ENCODE peak calls at places on chromosomes 2 and 18, in six cellular contexts. B is T-helper 22 cell; Q is Daoy; L is activated CD4-positive, alpha-beta T cell treated with anti-CD3 and anti-CD28 coated beads for 48 hours; K is NCI-H2081; N is renal cortical epithelial cell. I is an unnamed sample.
A peak's percentile ranks its signal among the peaks of the same experiment; 100 is the strongest.

GRCh38 chr2:206202446-206202845 is 42.8 kb downstream of the EEF1B2 start:
- DNase-seq in B (no peak), Q (no peak), L (no peak), K (no peak), N (no peak), I (no peak)

GRCh38 chr2:205683991-205684390 is 1.7 kb downstream of the NRP2 start:
- DNase-seq in B (no peak), Q (no peak), L (no peak), K (no peak), N (no peak), I (no peak)

GRCh38 chr2:159131267-159131790 is 155.2 kb downstream of the WDSUB1 start:
- DNase-seq in B (no peak), Q (no peak), L (no peak), K (no peak), N (no peak), I (no peak)

GRCh38 chr2:5845798-5846197 is 153.6 kb downstream of the SOX11 start:
- DNase-seq in B (no peak), Q (no peak), L (no peak), K (no peak), N (no peak), I (no peak)

GRCh38 chr2:109290887-109291675 is 162.1 kb downstream of the SH3RF3 start:
- DNase-seq in B (no peak), Q (peak; percentile 39), L (no peak), K (no peak), N (no peak), I (no peak)

GRCh38 chr18:41703744-41704530 is 251.1 kb upstream of the PIK3C3 start:
- DNase-seq in B (no peak), Q (no peak), L (no peak), K (no peak), N (peak; percentile 29), I (peak; percentile 11)

GRCh38 chr2:188664391-188664790 is 309.8 kb upstream of the COL3A1 start:
- DNase-seq in B (no peak), Q (no peak), L (no peak), K (no peak), N (no peak), I (no peak)

GRCh38 chr2:205903549-205904129 is 182.3 kb downstream of the INO80D start:
- DNase-seq in B (no peak), Q (peak; percentile 36), L (peak; percentile 17), K (no peak), N (peak; percentile 45), I (no peak)

GRCh38 chr18:28120811-28121210 is 56.1 kb downstream of the CDH2 start:
- DNase-seq in B (no peak), Q (no peak), L (no peak), K (no peak), N (peak; percentile 15), I (no peak)

GRCh38 chr2:64204006-64204632 is 59.9 kb upstream of the PELI1 start:
- DNase-seq in B (peak; percentile 33), Q (peak; percentile 73), L (peak; percentile 42), K (no peak), N (peak; percentile 91), I (no peak)

GRCh38 chr2:211401328-211401727 is 844.9 kb downstream of the CPS1 start:
- DNase-seq in B (no peak), Q (no peak), L (no peak), K (no peak), N (no peak), I (no peak)

GRCh38 chr2:112876257-112876970 is 34.6 kb upstream of the IL37 start:
- DNase-seq in B (no peak), Q (no peak), L (no peak), K (no peak), N (no peak), I (no peak)

GRCh38 chr18:72762505-72763122 is 105.2 kb downstream of the NETO1 start:
- DNase-seq in B (no peak), Q (peak; percentile 44), L (no peak), K (peak; percentile 65), N (peak; percentile 58), I (peak; percentile 16)

GRCh38 chr2:218806346-218806978 is 24.5 kb downstream of the CYP27A1 start:
- DNase-seq in B (no peak), Q (peak; percentile 96), L (no peak), K (no peak), N (peak; percentile 99), I (no peak)

GRCh38 chr2:31739156-31739555 is 158.4 kb upstream of the SRD5A2 start:
- DNase-seq in B (no peak), Q (no peak), L (no peak), K (no peak), N (peak; percentile 96), I (no peak)

GRCh38 chr2:146587291-146587713 is 1257.5 kb upstream of the ACVR2A start:
- DNase-seq in B (no peak), Q (no peak), L (no peak), K (no peak), N (no peak), I (no peak)

GRCh38 chr2:46984642-46985476 is 69.3 kb upstream of the MCFD2 start:
- DNase-seq in B (no peak), Q (peak; percentile 93), L (peak; percentile 78), K (no peak), N (peak; percentile 96), I (no peak)

GRCh38 chr2:206614825-206615224 is 27.5 kb upstream of the FAM237A start:
- DNase-seq in B (no peak), Q (peak; percentile 73), L (no peak), K (no peak), N (no peak), I (no peak)

GRCh38 chr2:160816916-160817315 is 323.3 kb upstream of the RBMS1 start:
- DNase-seq in B (no peak), Q (peak; percentile 20), L (no peak), K (peak; percentile 19), N (no peak), I (peak; percentile 53)

GRCh38 chr2:106095478-106096392 is 98.4 kb downstream of the UXS1 start:
- DNase-seq in B (peak; percentile 75), Q (no peak), L (peak; percentile 76), K (no peak), N (no peak), I (no peak)

GRCh38 chr18:21486905-21487437 is 113.5 kb downstream of the ESCO1 start:
- DNase-seq in B (no peak), Q (no peak), L (no peak), K (no peak), N (no peak), I (no peak)

GRCh38 chr2:73588177-73588576 is 54.0 kb downstream of the NAT8 start:
- DNase-seq in B (no peak), Q (no peak), L (no peak), K (peak; percentile 31), N (no peak), I (no peak)

GRCh38 chr2:47389692-47390091 is 13.3 kb upstream of the MSH2 start:
- DNase-seq in B (no peak), Q (no peak), L (no peak), K (no peak), N (no peak), I (no peak)

GRCh38 chr2:157361526-157361925 is 35.9 kb upstream of the ERMN start:
- DNase-seq in B (no peak), Q (no peak), L (no peak), K (no peak), N (no peak), I (no peak)

GRCh38 chr2:212124597-212124996 is 414.0 kb downstream of the ERBB4 start:
- DNase-seq in B (no peak), Q (no peak), L (no peak), K (no peak), N (no peak), I (no peak)

GRCh38 chr2:164657129-164657528 is 35.8 kb upstream of the GRB14 start:
- DNase-seq in B (no peak), Q (peak; percentile 70), L (no peak), K (no peak), N (peak; percentile 95), I (no peak)

GRCh38 chr2:99543247-99543646 is 53.4 kb upstream of the REV1 start:
- DNase-seq in B (no peak), Q (no peak), L (no peak), K (no peak), N (no peak), I (no peak)

GRCh38 chr2:88199912-88200682 is 30.0 kb downstream of the THNSL2 start:
- DNase-seq in B (no peak), Q (peak; percentile 64), L (peak; percentile 39), K (no peak), N (peak; percentile 19), I (no peak)

GRCh38 chr18:48824231-48824970 is 126.4 kb downstream of the SMAD7 start:
- DNase-seq in B (no peak), Q (no peak), L (no peak), K (no peak), N (no peak), I (no peak)

GRCh38 chr2:106839849-106840595 is 45.9 kb downstream of the ST6GAL2 start:
- DNase-seq in B (no peak), Q (peak; percentile 46), L (no peak), K (no peak), N (no peak), I (peak; percentile 61)

GRCh38 chr2:27737676-27738348 is 33.7 kb upstream of the MRPL33 start:
- DNase-seq in B (no peak), Q (peak; percentile 73), L (no peak), K (no peak), N (peak; percentile 93), I (no peak)

GRCh38 chr2:903223-903900 is 47.3 kb upstream of the SNTG2 start:
- DNase-seq in B (no peak), Q (no peak), L (no peak), K (peak; percentile 40), N (no peak), I (no peak)

GRCh38 chr18:55100817-55101457 is 141.7 kb upstream of the CCDC68 start:
- DNase-seq in B (no peak), Q (peak; percentile 8), L (no peak), K (no peak), N (peak; percentile 84), I (no peak)

GRCh38 chr2:99572798-99573197 is 83.0 kb upstream of the REV1 start:
- DNase-seq in B (no peak), Q (no peak), L (no peak), K (no peak), N (no peak), I (no peak)

GRCh38 chr2:12704378-12704777 is 12.4 kb upstream of the TRIB2 start:
- DNase-seq in B (no peak), Q (no peak), L (no peak), K (no peak), N (peak; percentile 54), I (no peak)

GRCh38 chr18:79928563-79928960 is 22.9 kb downstream of the SLC66A2 start:
- DNase-seq in B (no peak), Q (no peak), L (no peak), K (no peak), N (no peak), I (no peak)

GRCh38 chr2:159614534-159615186 is 1.7 kb downstream of the BAZ2B start:
- DNase-seq in B (no peak), Q (no peak), L (no peak), K (peak; percentile 70), N (peak; percentile 53), I (peak; percentile 82)

GRCh38 chr2:71865391-71865965 is 282.2 kb downstream of the CYP26B1 start:
- DNase-seq in B (no peak), Q (no peak), L (no peak), K (no peak), N (no peak), I (no peak)

GRCh38 chr2:106304612-106305184 is 110.6 kb upstream of the UXS1 start:
- DNase-seq in B (no peak), Q (no peak), L (no peak), K (no peak), N (no peak), I (no peak)